ENCODE peak calls at places on chromosome 21, in seven cellular contexts. G is NB4, K is cardiac fibroblast, D is PC-3, B is neural progenitor cell, N is astrocyte, R is neural crest cell. V is an unnamed sample.
A peak's percentile ranks its signal among the peaks of the same experiment; 100 is the strongest.

GRCh38 chr21:32572574-32573420 is 12.5 kb downstream of the TCP10L start:
- DNase-seq in D (peak; percentile 10), B (no peak), K (no peak), G (no peak), R (no peak), N (no peak), V (no peak)

GRCh38 chr21:32717851-32718316 is 9.9 kb downstream of the SYNJ1 start:
- DNase-seq in K (no peak), N (peak; percentile 41), G (peak; percentile 81), D (no peak), B (peak; percentile 58), R (no peak), V (no peak)

GRCh38 chr21:18493420-18493819 is 89.8 kb upstream of the TMPRSS15 start:
- DNase-seq in N (peak; percentile 87), G (no peak), K (no peak), B (no peak), D (peak; percentile 56), R (no peak), V (no peak)

GRCh38 chr21:33302796-33303195 is 22.0 kb upstream of the IFNAR1 start:
- DNase-seq in G (no peak), B (no peak), D (peak; percentile 6), K (no peak), R (no peak), N (no peak), V (no peak)

GRCh38 chr21:45074818-45075605 is 632 bp downstream of the ADARB1 start:
- DNase-seq in N (peak; percentile 34), R (peak; percentile 35), D (peak; percentile 55), B (peak; percentile 71), G (peak; percentile 70), K (no peak), V (peak; percentile 45)

GRCh38 chr21:43333301-43334062 is 93.4 kb downstream of the SIK1 start:
- DNase-seq in R (no peak), D (peak; percentile 95), N (peak; percentile 90), B (peak; percentile 54), G (no peak), K (peak; percentile 92), V (peak; percentile 12)

GRCh38 chr21:43750339-43751033 is 25.6 kb downstream of the CSTB start:
- DNase-seq in D (no peak), G (no peak), B (no peak), R (no peak), K (no peak), N (no peak), V (no peak)

GRCh38 chr21:26007911-26008579 is 162.5 kb downstream of the APP start:
- DNase-seq in B (no peak), K (peak; percentile 41), N (no peak), R (no peak), G (no peak), D (no peak), V (no peak)

DNA sequence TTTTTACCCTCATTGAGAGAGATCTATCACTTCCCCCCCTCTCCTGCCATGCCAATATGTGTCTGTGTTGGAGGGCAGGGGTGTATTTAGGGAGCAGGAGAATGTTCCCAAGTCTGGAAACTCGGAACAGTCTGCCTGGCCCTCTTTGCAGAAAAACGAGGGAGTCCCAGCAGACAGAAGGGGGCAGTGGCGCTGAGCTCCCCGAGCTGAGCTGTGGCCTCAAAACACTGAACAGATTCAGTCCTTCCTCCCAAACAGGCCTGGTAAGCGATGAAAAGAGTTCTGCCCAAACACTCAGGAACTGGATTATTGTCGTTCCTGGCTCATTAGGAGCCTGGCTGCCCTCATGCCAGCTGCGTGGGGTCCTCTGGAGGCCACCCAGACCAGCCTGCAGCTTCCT is 981 bp downstream of the CLDN14 start:
- DNase-seq in D (no peak), B (peak; percentile 55), G (no peak), K (peak; percentile 8), N (peak; percentile 32), R (peak; percentile 8), V (peak; percentile 35)
- TF ChIP-seq CTCF in D (peak; percentile 41), B (peak; percentile 51), G (peak; percentile 14), K (peak; percentile 36), N (peak; percentile 15), R (no peak), V (no peak)

GRCh38 chr21:34345892-34346291 is 17.9 kb upstream of the KCNE2 start:
- DNase-seq in D (no peak), K (peak; percentile 25), G (no peak), B (no peak), R (no peak), N (no peak), V (no peak)
- TF ChIP-seq CTCF in D (no peak), K (no peak), G (no peak), B (no peak), R (no peak), N (no peak), V (no peak)

DNA sequence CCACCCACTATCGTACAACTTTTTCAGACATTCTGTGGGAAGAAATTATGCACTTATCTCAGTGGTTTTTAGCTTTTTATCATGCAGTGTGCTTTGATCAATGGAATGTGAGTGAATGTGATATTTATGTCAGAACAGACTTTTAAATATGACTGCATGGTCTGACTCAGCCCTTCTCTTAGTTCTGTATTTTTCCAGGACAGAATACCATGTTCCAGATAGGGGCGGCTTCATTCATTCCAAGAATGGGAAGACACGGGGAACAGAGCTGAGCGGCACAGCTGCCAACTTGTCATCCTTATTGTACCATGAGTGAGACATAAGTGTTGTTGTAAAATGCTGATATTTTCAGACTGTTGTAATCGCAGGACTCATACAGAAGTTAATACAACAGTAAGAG is 214.6 kb upstream of the NCAM2 start:
- DNase-seq in N (no peak), K (peak; percentile 6), B (no peak), R (no peak), D (peak; percentile 3), G (no peak), V (no peak)
- TF ChIP-seq CTCF in N (no peak), K (no peak), B (no peak), R (no peak), D (no peak), G (no peak), V (no peak)

GRCh38 chr21:31460985-31461384 is 116.9 kb upstream of the TIAM1 start:
- DNase-seq in D (no peak), R (no peak), G (no peak), K (no peak), N (no peak), B (no peak), V (no peak)

GRCh38 chr21:31456201-31456600 is 112.1 kb upstream of the TIAM1 start:
- DNase-seq in N (no peak), G (no peak), K (no peak), B (no peak), D (no peak), R (no peak), V (no peak)

GRCh38 chr21:31457675-31458074 is 113.6 kb upstream of the TIAM1 start:
- DNase-seq in N (no peak), D (no peak), R (no peak), K (no peak), B (peak; percentile 28), G (peak; percentile 6), V (no peak)

GRCh38 chr21:31455506-31455905 is 111.4 kb upstream of the TIAM1 start:
- DNase-seq in D (no peak), B (no peak), G (no peak), K (no peak), R (no peak), N (no peak), V (no peak)

DNA sequence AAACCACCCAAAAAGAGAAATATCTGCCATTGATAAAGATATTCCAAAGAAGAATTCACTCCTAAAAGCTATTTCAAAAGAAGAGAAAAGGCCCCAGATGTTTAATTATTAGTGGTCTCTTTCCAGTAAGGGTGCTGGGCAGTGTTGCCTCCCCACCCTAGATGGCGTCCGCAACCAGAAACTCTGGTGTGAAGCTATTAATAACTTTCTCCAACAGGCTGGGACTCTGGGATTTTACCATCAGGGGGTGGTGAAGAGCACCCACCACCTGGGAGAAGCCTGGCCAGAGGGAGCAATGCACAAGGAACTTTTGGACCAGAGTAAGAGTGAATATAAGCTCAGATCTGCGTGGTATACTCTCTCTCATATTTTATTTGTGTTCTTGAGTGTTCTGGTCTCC is 115.4 kb upstream of the TIAM1 start:
- DNase-seq in R (no peak), K (no peak), G (no peak), N (no peak), D (no peak), B (peak; percentile 20), V (no peak)
- TF ChIP-seq CTCF in R (peak; percentile 31), K (no peak), G (no peak), N (peak; percentile 8), D (peak; percentile 25), B (peak; percentile 40), V (no peak)

DNA sequence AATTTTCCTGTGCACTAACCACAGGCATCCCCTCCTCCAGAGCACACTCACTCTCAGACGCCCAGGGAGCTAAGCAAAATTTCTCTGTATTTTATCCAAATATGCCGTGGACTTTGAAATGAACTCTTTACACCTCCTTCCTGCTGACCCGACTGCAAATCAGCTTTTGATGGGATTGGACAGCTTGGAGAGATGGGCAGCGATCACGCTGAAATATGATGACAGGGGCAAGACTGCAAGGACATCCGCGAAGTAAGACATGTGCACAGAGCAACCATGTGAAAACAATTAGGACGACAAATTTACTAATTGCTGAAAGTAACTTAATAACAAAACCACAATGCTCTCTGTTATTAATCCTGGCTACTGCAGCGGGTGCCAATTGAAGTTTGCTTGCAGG is 64.6 kb upstream of the CLDN14 start:
- DNase-seq in G (no peak), B (no peak), N (no peak), D (no peak), K (no peak), R (no peak), V (no peak)
- TF ChIP-seq CTCF in G (no peak), B (no peak), N (no peak), D (no peak), K (no peak), R (no peak), V (no peak)

GRCh38 chr21:38806153-38806941 is 618 bp downstream of the ETS2 start:
- DNase-seq in K (no peak), R (peak; percentile 40), N (no peak), B (peak; percentile 77), D (no peak), G (peak; percentile 55), V (peak; percentile 73)

GRCh38 chr21:38804617-38805281 is 980 bp upstream of the ETS2 start:
- DNase-seq in D (peak; percentile 88), N (peak; percentile 58), G (peak; percentile 62), K (no peak), R (peak; percentile 59), B (no peak), V (peak; percentile 81)

GRCh38 chr21:38806942-38807284 is 1.2 kb downstream of the ETS2 start:
- DNase-seq in R (no peak), D (peak; percentile 50), G (no peak), N (peak; percentile 31), K (no peak), B (no peak), V (no peak)

GRCh38 chr21:38804030-38804616 is 1.6 kb upstream of the ETS2 start:
- DNase-seq in R (no peak), G (no peak), D (no peak), N (peak; percentile 32), K (no peak), B (no peak), V (no peak)

GRCh38 chr21:38805282-38806152 is at the start of gene ETS2:
- DNase-seq in N (peak; percentile 88), K (peak; percentile 99), B (peak; percentile 89), G (peak; percentile 95), D (peak; percentile 95), R (peak; percentile 70), V (peak; percentile 81)
- TF ChIP-seq CTCF in N (no peak), K (no peak), B (no peak), G (no peak), D (no peak), R (peak; percentile 28), V (no peak)